ENCODE peak calls at places on chromosome 4, in four cellular contexts. E, S, F and D are unnamed samples.

GRCh38 chr4:102163404-102164140 is 181.7 kb downstream of the SLC39A8 start:
- DNase-seq in F (no peak), S (no peak), E (no peak), D (peak)

GRCh38 chr4:120857312-120857711 is 65.2 kb downstream of the PRDM5 start:
- DNase-seq in F (no peak), S (no peak), E (no peak), D (no peak)

GRCh38 chr4:158067646-158068045 is 105.2 kb downstream of the GASK1B start:
- DNase-seq in F (no peak), S (no peak), E (no peak), D (no peak)

GRCh38 chr4:168496834-168497233 is at the start of gene PALLD:
- DNase-seq in S (no peak), F (no peak), E (no peak), D (peak)

GRCh38 chr4:119525771-119526712 is 102.6 kb downstream of the PDE5A start:
- DNase-seq in E (no peak), S (no peak), F (no peak), D (no peak)

GRCh38 chr4:107317596-107317995 is 281.5 kb upstream of the DKK2 start:
- DNase-seq in E (no peak), F (no peak), S (no peak), D (no peak)

GRCh38 chr4:153595894-153596601 is 88.0 kb upstream of the TLR2 start:
- DNase-seq in S (peak), E (no peak), F (no peak), D (no peak)

GRCh38 chr4:37827030-37827705 is 682 bp downstream of the PGM2 start:
- DNase-seq in F (peak), E (no peak), S (no peak), D (peak)

GRCh38 chr4:100290585-100290984 is 100.3 kb upstream of the DDIT4L start:
- DNase-seq in F (no peak), E (no peak), S (no peak), D (peak)

GRCh38 chr4:87399148-87399547 is 8.2 kb upstream of the HSD17B11 start:
- DNase-seq in F (no peak), S (no peak), E (no peak), D (no peak)

GRCh38 chr4:151921371-151921770 is 160.6 kb upstream of the GATB start:
- DNase-seq in E (no peak), S (no peak), F (no peak), D (no peak)

GRCh38 chr4:95293014-95293413 is 255.8 kb downstream of the UNC5C start:
- DNase-seq in S (peak), E (peak), F (no peak), D (peak)

GRCh38 chr4:151029537-151029936 is 14.5 kb upstream of the LRBA start:
- DNase-seq in S (no peak), E (no peak), F (peak), D (no peak)

GRCh38 chr4:6172093-6172926 is 28.0 kb downstream of the JAKMIP1 start:
- DNase-seq in F (no peak), S (peak), E (no peak), D (no peak)

GRCh38 chr4:83606898-83607297 is 71.0 kb downstream of the GPAT3 start:
- DNase-seq in F (no peak), E (no peak), S (no peak), D (peak)

GRCh38 chr4:2745981-2746806 is 9.9 kb downstream of the TNIP2 start:
- DNase-seq in S (peak), F (peak), E (no peak), D (peak)

GRCh38 chr4:26176621-26177121 is 144.1 kb upstream of the RBPJ start:
- DNase-seq in E (no peak), S (no peak), F (no peak), D (no peak)

GRCh38 chr4:152629908-152630307 is 49.9 kb downstream of the TMEM154 start:
- DNase-seq in S (no peak), F (no peak), E (no peak), D (no peak)

GRCh38 chr4:8215001-8215427 is 15.9 kb downstream of the SH3TC1 start:
- DNase-seq in E (no peak), S (no peak), F (no peak), D (peak)

GRCh38 chr4:145301386-145302080 is 121.1 kb upstream of the OTUD4 start:
- DNase-seq in S (no peak), F (no peak), E (no peak), D (peak)

GRCh38 chr4:22625301-22625700 is 67.4 kb upstream of the GBA3 start:
- DNase-seq in S (no peak), E (no peak), F (no peak), D (peak)

GRCh38 chr4:137065306-137065705 is 467.0 kb downstream of the PCDH18 start:
- DNase-seq in E (no peak), S (no peak), F (no peak), D (peak)

GRCh38 chr4:58761563-58761962 is 1651.4 kb upstream of the IGFBP7 start:
- DNase-seq in F (no peak), E (no peak), S (no peak), D (peak)

GRCh38 chr4:149987330-149987751 is 90.9 kb upstream of the DCLK2 start:
- DNase-seq in F (no peak), E (no peak), S (no peak), D (peak)

GRCh38 chr4:164509951-164510350 is 244.0 kb upstream of the SMIM31 start:
- DNase-seq in E (no peak), F (no peak), S (no peak), D (peak)

GRCh38 chr4:175542787-175543186 is 269.3 kb downstream of the GPM6A start:
- DNase-seq in E (no peak), F (no peak), S (no peak), D (no peak)

GRCh38 chr4:9927317-9928007 is 93.8 kb downstream of the SLC2A9 start:
- DNase-seq in F (no peak), E (no peak), S (no peak), D (no peak)

GRCh38 chr4:84531689-84532088 is 32.6 kb upstream of the NKX6-1 start:
- DNase-seq in E (no peak), S (no peak), F (no peak), D (peak)

GRCh38 chr4:23978031-23978430 is 88.2 kb upstream of the PPARGC1A start:
- DNase-seq in S (no peak), F (no peak), E (no peak), D (peak)

GRCh38 chr4:107379054-107379869 is 340.8 kb downstream of the PAPSS1 start:
- DNase-seq in E (no peak), F (no peak), S (no peak), D (peak)

GRCh38 chr4:13966241-13967195 is 339.0 kb upstream of the BOD1L1 start:
- DNase-seq in F (no peak), E (no peak), S (no peak), D (peak)

GRCh38 chr4:170102426-170102825 is 12.7 kb upstream of the AADAT start:
- DNase-seq in S (no peak), F (no peak), E (no peak), D (peak)

GRCh38 chr4:40327340-40327739 is 7.8 kb upstream of the CHRNA9 start:
- DNase-seq in F (no peak), E (no peak), S (no peak), D (no peak)